ENCODE peak calls at places on chromosomes 13 and 19, in eight cellular contexts. One of them, this sample, is unnamed.

GRCh38 chr19:6261883-6262282 is 17.9 kb downstream of the MLLT1 start:
- DNase-seq in astrocyte of the cerebellum: no peak
- DNase-seq in AG09309: no peak
- DNase-seq in sigmoid colon: no peak
- DNase-seq in adrenal gland: no peak
- DNase-seq in ovary: no peak
- DNase-seq in PC-3: no peak
- DNase-seq in cardiac fibroblast: no peak
- DNase-seq in this sample: no peak

GRCh38 chr19:32743021-32743420 is 23.5 kb downstream of the TDRD12 start:
- DNase-seq in cardiac fibroblast: no peak
- DNase-seq in PC-3: no peak
- DNase-seq in astrocyte of the cerebellum: no peak
- DNase-seq in sigmoid colon: no peak
- DNase-seq in ovary: no peak
- DNase-seq in adrenal gland: no peak
- DNase-seq in AG09309: no peak
- DNase-seq in this sample: no peak

GRCh38 chr19:12777217-12778019 is 2.1 kb upstream of the HOOK2 start:
- DNase-seq in adrenal gland: peak
- DNase-seq in astrocyte of the cerebellum: no peak
- DNase-seq in sigmoid colon: peak
- DNase-seq in AG09309: no peak
- DNase-seq in cardiac fibroblast: peak
- DNase-seq in PC-3: peak
- DNase-seq in ovary: peak
- DNase-seq in this sample: no peak

GRCh38 chr13:112783946-112784500 is 94.2 kb downstream of the ATP11A start:
- DNase-seq in sigmoid colon: no peak
- DNase-seq in ovary: peak
- DNase-seq in adrenal gland: no peak
- DNase-seq in astrocyte of the cerebellum: no peak
- DNase-seq in PC-3: no peak
- DNase-seq in cardiac fibroblast: no peak
- DNase-seq in AG09309: no peak
- DNase-seq in this sample: no peak

GRCh38 chr13:106630162-106630561 is 62.2 kb upstream of the ARGLU1 start:
- DNase-seq in AG09309: no peak
- DNase-seq in adrenal gland: no peak
- DNase-seq in astrocyte of the cerebellum: no peak
- DNase-seq in sigmoid colon: no peak
- DNase-seq in PC-3: no peak
- DNase-seq in cardiac fibroblast: no peak
- DNase-seq in ovary: no peak
- DNase-seq in this sample: no peak

GRCh38 chr19:43641333-43641732 is 1.7 kb upstream of the CADM4 start:
- DNase-seq in PC-3: no peak
- DNase-seq in adrenal gland: no peak
- DNase-seq in ovary: no peak
- DNase-seq in AG09309: no peak
- DNase-seq in sigmoid colon: no peak
- DNase-seq in cardiac fibroblast: no peak
- DNase-seq in astrocyte of the cerebellum: no peak
- DNase-seq in this sample: no peak

GRCh38 chr19:2618611-2619010 is 83.9 kb downstream of the GNG7 start:
- DNase-seq in AG09309: peak
- DNase-seq in cardiac fibroblast: peak
- DNase-seq in sigmoid colon: peak
- DNase-seq in adrenal gland: no peak
- DNase-seq in PC-3: peak
- DNase-seq in astrocyte of the cerebellum: no peak
- DNase-seq in ovary: no peak
- DNase-seq in this sample: no peak

GRCh38 chr13:49629947-49630346 is 1.6 kb downstream of the ARL11 start:
- DNase-seq in astrocyte of the cerebellum: no peak
- DNase-seq in cardiac fibroblast: no peak
- DNase-seq in ovary: no peak
- DNase-seq in sigmoid colon: no peak
- DNase-seq in adrenal gland: no peak
- DNase-seq in PC-3: no peak
- DNase-seq in AG09309: no peak
- DNase-seq in this sample: no peak

GRCh38 chr13:98175823-98176222 is 1.2 kb downstream of the RNF113B start:
- DNase-seq in ovary: no peak
- DNase-seq in AG09309: no peak
- DNase-seq in cardiac fibroblast: no peak
- DNase-seq in astrocyte of the cerebellum: no peak
- DNase-seq in PC-3: no peak
- DNase-seq in adrenal gland: no peak
- DNase-seq in sigmoid colon: no peak
- DNase-seq in this sample: no peak

GRCh38 chr19:11578342-11579142 is 1.1 kb upstream of the ACP5 start:
- DNase-seq in cardiac fibroblast: no peak
- DNase-seq in AG09309: no peak
- DNase-seq in ovary: peak
- DNase-seq in adrenal gland: peak
- DNase-seq in astrocyte of the cerebellum: no peak
- DNase-seq in PC-3: no peak
- DNase-seq in sigmoid colon: peak
- DNase-seq in this sample: no peak

GRCh38 chr13:29578300-29579048 is 17.0 kb downstream of the SLC7A1 start:
- DNase-seq in astrocyte of the cerebellum: no peak
- DNase-seq in PC-3: no peak
- DNase-seq in adrenal gland: peak
- DNase-seq in ovary: no peak
- DNase-seq in sigmoid colon: no peak
- DNase-seq in AG09309: no peak
- DNase-seq in cardiac fibroblast: no peak
- DNase-seq in this sample: no peak

GRCh38 chr13:34207334-34207733 is 389.4 kb downstream of the RFC3 start:
- DNase-seq in astrocyte of the cerebellum: peak
- DNase-seq in adrenal gland: no peak
- DNase-seq in ovary: no peak
- DNase-seq in sigmoid colon: no peak
- DNase-seq in PC-3: peak
- DNase-seq in AG09309: peak
- DNase-seq in cardiac fibroblast: peak
- DNase-seq in this sample: peak

GRCh38 chr13:44748439-44748838 is 172.3 kb upstream of the TSC22D1 start:
- DNase-seq in sigmoid colon: no peak
- DNase-seq in PC-3: no peak
- DNase-seq in ovary: no peak
- DNase-seq in cardiac fibroblast: no peak
- DNase-seq in astrocyte of the cerebellum: no peak
- DNase-seq in AG09309: no peak
- DNase-seq in adrenal gland: no peak
- DNase-seq in this sample: no peak

GRCh38 chr19:49718511-49718910 is 27.6 kb downstream of the CPT1C start:
- DNase-seq in sigmoid colon: no peak
- DNase-seq in cardiac fibroblast: peak
- DNase-seq in AG09309: no peak
- DNase-seq in adrenal gland: no peak
- DNase-seq in PC-3: no peak
- DNase-seq in astrocyte of the cerebellum: peak
- DNase-seq in ovary: no peak
- DNase-seq in this sample: no peak

GRCh38 chr13:41782086-41782485 is 178.8 kb downstream of the VWA8 start:
- DNase-seq in PC-3: no peak
- DNase-seq in sigmoid colon: no peak
- DNase-seq in adrenal gland: no peak
- DNase-seq in astrocyte of the cerebellum: no peak
- DNase-seq in ovary: no peak
- DNase-seq in AG09309: no peak
- DNase-seq in cardiac fibroblast: no peak
- DNase-seq in this sample: no peak

GRCh38 chr13:83865161-83866137 is 16.8 kb downstream of the SLITRK1 start:
- DNase-seq in AG09309: no peak
- DNase-seq in sigmoid colon: no peak
- DNase-seq in cardiac fibroblast: no peak
- DNase-seq in ovary: no peak
- DNase-seq in adrenal gland: no peak
- DNase-seq in PC-3: no peak
- DNase-seq in astrocyte of the cerebellum: no peak
- DNase-seq in this sample: no peak

GRCh38 chr19:401836-402535 is 7.0 kb downstream of the C2CD4C start:
- DNase-seq in cardiac fibroblast: no peak
- DNase-seq in astrocyte of the cerebellum: no peak
- DNase-seq in sigmoid colon: no peak
- DNase-seq in PC-3: no peak
- DNase-seq in ovary: no peak
- DNase-seq in AG09309: no peak
- DNase-seq in adrenal gland: no peak
- DNase-seq in this sample: no peak

GRCh38 chr13:86684402-86684801 is 885.2 kb upstream of the SLITRK6 start:
- DNase-seq in astrocyte of the cerebellum: peak
- DNase-seq in AG09309: no peak
- DNase-seq in PC-3: peak
- DNase-seq in cardiac fibroblast: no peak
- DNase-seq in adrenal gland: no peak
- DNase-seq in ovary: no peak
- DNase-seq in sigmoid colon: no peak
- DNase-seq in this sample: no peak

GRCh38 chr13:72258340-72258981 is 391.5 kb upstream of the DACH1 start:
- DNase-seq in ovary: no peak
- DNase-seq in astrocyte of the cerebellum: no peak
- DNase-seq in adrenal gland: peak
- DNase-seq in PC-3: no peak
- DNase-seq in cardiac fibroblast: no peak
- DNase-seq in AG09309: no peak
- DNase-seq in sigmoid colon: no peak
- DNase-seq in this sample: no peak

GRCh38 chr19:4557971-4558941 is 1.2 kb downstream of the SEMA6B start:
- DNase-seq in ovary: peak
- DNase-seq in adrenal gland: no peak
- DNase-seq in cardiac fibroblast: peak
- DNase-seq in astrocyte of the cerebellum: no peak
- DNase-seq in sigmoid colon: no peak
- DNase-seq in PC-3: peak
- DNase-seq in AG09309: no peak
- DNase-seq in this sample: no peak
- H3K4me3 ChIP-seq in ovary: no peak
- H3K4me3 ChIP-seq in adrenal gland: no peak
- H3K4me3 ChIP-seq in cardiac fibroblast: peak
- H3K4me3 ChIP-seq in astrocyte of the cerebellum: no peak
- H3K4me3 ChIP-seq in sigmoid colon: peak
- H3K4me3 ChIP-seq in PC-3: no peak
- H3K4me3 ChIP-seq in AG09309: no peak
- H3K4me3 ChIP-seq in this sample: no peak

GRCh38 chr19:55152017-55152416 is 3.0 kb upstream of the TNNT1 start:
- DNase-seq in AG09309: no peak
- DNase-seq in sigmoid colon: no peak
- DNase-seq in PC-3: peak
- DNase-seq in cardiac fibroblast: no peak
- DNase-seq in ovary: no peak
- DNase-seq in adrenal gland: no peak
- DNase-seq in astrocyte of the cerebellum: no peak
- DNase-seq in this sample: no peak
- H3K4me3 ChIP-seq in AG09309: no peak
- H3K4me3 ChIP-seq in sigmoid colon: no peak
- H3K4me3 ChIP-seq in PC-3: no peak
- H3K4me3 ChIP-seq in cardiac fibroblast: no peak
- H3K4me3 ChIP-seq in ovary: no peak
- H3K4me3 ChIP-seq in adrenal gland: no peak
- H3K4me3 ChIP-seq in astrocyte of the cerebellum: no peak
- H3K4me3 ChIP-seq in this sample: no peak

DNA sequence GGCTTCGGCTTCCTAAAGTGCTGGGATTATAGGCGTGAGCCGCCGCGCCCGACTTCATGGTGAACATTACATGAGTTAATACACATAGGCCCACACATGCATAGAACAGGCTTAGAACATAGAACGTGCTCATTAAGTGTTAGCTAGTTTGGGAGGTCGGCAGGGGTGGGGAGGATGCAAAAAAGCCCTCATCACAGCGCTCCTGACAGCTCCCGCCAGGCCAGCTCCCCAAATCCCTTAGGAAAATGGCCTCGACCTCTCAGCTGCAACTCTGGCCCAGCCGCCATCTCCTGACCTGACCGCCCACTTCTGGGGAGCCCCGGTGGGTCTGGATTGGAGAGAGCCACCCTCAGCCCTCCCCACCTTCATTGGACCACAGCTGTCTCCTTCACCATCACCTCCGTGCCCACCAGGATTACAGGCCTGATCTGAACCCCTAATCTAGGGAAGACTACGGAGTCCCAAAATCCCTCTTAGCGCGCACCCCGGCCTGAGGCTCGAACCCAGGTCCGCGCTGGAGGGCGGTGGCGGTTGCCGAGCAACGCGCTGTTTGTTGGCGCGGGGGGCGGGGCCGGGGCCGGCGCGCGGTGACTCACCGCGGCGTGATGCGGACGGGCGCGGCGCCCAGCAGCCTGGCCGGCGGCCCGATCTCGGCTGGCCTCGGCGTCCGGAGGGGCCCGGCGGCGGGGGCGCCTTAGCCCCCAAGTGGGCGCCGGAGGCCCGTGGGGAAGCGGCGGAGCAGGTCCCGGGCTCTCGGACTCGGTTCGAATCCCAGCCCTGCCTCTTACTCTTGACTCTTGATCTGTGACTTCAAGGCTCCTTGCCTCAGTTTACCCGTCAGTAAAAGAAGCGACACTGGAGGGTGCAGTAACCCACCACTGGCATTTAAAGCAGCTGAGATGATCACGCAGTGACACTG is 26.7 kb upstream of the NANOS3 start:
- DNase-seq in cardiac fibroblast: peak
- DNase-seq in astrocyte of the cerebellum: no peak
- DNase-seq in AG09309: no peak
- DNase-seq in PC-3: peak
- DNase-seq in adrenal gland: peak
- DNase-seq in ovary: peak
- DNase-seq in sigmoid colon: peak
- DNase-seq in this sample: no peak
- H3K4me3 ChIP-seq in cardiac fibroblast: no peak
- H3K4me3 ChIP-seq in astrocyte of the cerebellum: peak
- H3K4me3 ChIP-seq in AG09309: peak
- H3K4me3 ChIP-seq in PC-3: peak
- H3K4me3 ChIP-seq in adrenal gland: no peak
- H3K4me3 ChIP-seq in ovary: peak
- H3K4me3 ChIP-seq in sigmoid colon: peak
- H3K4me3 ChIP-seq in this sample: peak

DNA sequence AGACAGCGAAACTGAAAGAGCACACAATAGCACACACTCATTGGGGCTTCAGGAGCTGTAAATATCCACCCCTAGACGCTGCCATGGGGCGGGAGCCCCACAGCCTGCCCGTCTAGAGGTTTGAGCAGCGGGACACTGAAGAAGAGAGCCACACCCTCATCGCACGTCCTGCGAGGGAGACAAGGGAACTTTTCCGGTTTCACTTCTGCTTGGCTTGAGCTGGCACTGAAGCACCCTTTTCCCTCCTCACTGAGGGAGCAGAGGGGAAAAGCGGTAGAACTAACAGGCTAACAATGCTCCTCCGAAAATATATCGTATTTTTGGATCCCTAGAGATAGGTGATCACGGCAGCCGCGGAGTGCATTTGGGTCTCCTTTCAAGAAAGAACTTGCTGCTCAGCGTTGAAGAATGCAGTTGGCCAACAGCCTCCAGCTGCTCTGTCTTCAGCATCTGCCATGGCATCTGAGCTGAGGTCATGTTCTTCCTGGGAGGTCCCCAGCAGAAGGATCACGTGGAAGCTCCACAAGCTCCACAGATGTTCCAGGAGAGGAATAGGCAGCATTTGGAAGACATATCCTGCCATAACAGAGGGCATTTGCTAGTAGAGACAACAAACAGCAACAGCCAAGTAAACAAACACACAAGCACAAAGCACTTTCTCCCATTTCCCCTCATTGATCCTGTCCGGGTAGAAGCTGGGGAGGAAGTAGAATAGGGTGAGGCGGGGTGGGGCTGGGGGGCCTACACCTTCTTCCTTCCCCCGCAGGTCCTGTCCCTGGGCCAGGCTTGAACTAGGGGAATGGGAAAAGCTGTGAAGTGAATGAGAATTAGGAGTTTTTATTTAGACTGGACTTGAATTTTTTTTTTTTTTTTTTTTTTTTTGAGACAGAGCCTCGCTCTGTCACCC is 44.8 kb upstream of the ALOX5AP start:
- DNase-seq in AG09309: peak
- DNase-seq in cardiac fibroblast: peak
- DNase-seq in ovary: no peak
- DNase-seq in PC-3: peak
- DNase-seq in adrenal gland: no peak
- DNase-seq in astrocyte of the cerebellum: peak
- DNase-seq in sigmoid colon: peak
- DNase-seq in this sample: peak
- H3K4me3 ChIP-seq in AG09309: peak
- H3K4me3 ChIP-seq in cardiac fibroblast: peak
- H3K4me3 ChIP-seq in ovary: peak
- H3K4me3 ChIP-seq in PC-3: peak
- H3K4me3 ChIP-seq in adrenal gland: no peak
- H3K4me3 ChIP-seq in astrocyte of the cerebellum: no peak
- H3K4me3 ChIP-seq in sigmoid colon: peak
- H3K4me3 ChIP-seq in this sample: peak